ENCODE peak calls at places on chromosomes 13 and 19, in five cellular contexts. O is OCI-LY7, V is neural progenitor cell, L is neuronal stem cell, R is mammary epithelial cell. H is an unnamed sample.
A peak's percentile ranks its signal among the peaks of the same experiment; 100 is the strongest.

GRCh38 chr13:27792393-27793218 is at the start of gene GSX1:
- DNase-seq in O (no peak), L (peak; percentile 85), R (peak; percentile 79), V (peak; percentile 96), H (no peak)

GRCh38 chr19:7637374-7638256 is 705 bp downstream of the STXBP2 start:
- DNase-seq in L (no peak), O (peak; percentile 29), V (peak; percentile 36), R (peak; percentile 8), H (peak; percentile 41)

GRCh38 chr13:95536629-95537241 is 15.8 kb upstream of the CLDN10 start:
- DNase-seq in O (peak; percentile 27), L (no peak), R (peak; percentile 12), V (no peak), H (peak; percentile 46)

GRCh38 chr13:24683833-24684599 is 3.8 kb downstream of the ATP12A start:
- DNase-seq in O (peak; percentile 84), R (peak; percentile 30), L (peak; percentile 59), V (peak; percentile 88), H (peak; percentile 51)

GRCh38 chr19:10966809-10967208 is 6.0 kb downstream of the SMARCA4 start:
- DNase-seq in R (no peak), L (no peak), V (no peak), O (no peak), H (no peak)

GRCh38 chr19:17861542-17862402 is 2.1 kb downstream of the RPL18A start:
- DNase-seq in V (no peak), O (no peak), L (no peak), R (no peak), H (no peak)

GRCh38 chr19:13040916-13041292 is 45.6 kb downstream of the NFIX start:
- DNase-seq in O (no peak), L (no peak), V (no peak), R (no peak), H (no peak)

GRCh38 chr19:49916839-49917733 is 11.9 kb upstream of the ATF5 start:
- DNase-seq in O (no peak), L (no peak), V (peak; percentile 49), R (no peak), H (no peak)

GRCh38 chr13:26017932-26018690 is 33.7 kb downstream of the SHISA2 start:
- DNase-seq in L (no peak), R (no peak), V (no peak), O (no peak), H (no peak)

GRCh38 chr19:15305582-15306334 is 26.6 kb downstream of the BRD4 start:
- DNase-seq in L (no peak), O (no peak), V (no peak), R (no peak), H (no peak)

GRCh38 chr19:15300533-15301194 is 31.7 kb downstream of the BRD4 start:
- DNase-seq in R (no peak), L (no peak), O (peak; percentile 64), V (no peak), H (no peak)

GRCh38 chr19:15307169-15307568 is 25.2 kb downstream of the BRD4 start:
- DNase-seq in O (no peak), V (no peak), R (no peak), L (no peak), H (no peak)

GRCh38 chr19:15303105-15303780 is 29.1 kb downstream of the BRD4 start:
- DNase-seq in V (no peak), L (no peak), O (no peak), R (no peak), H (no peak)

DNA sequence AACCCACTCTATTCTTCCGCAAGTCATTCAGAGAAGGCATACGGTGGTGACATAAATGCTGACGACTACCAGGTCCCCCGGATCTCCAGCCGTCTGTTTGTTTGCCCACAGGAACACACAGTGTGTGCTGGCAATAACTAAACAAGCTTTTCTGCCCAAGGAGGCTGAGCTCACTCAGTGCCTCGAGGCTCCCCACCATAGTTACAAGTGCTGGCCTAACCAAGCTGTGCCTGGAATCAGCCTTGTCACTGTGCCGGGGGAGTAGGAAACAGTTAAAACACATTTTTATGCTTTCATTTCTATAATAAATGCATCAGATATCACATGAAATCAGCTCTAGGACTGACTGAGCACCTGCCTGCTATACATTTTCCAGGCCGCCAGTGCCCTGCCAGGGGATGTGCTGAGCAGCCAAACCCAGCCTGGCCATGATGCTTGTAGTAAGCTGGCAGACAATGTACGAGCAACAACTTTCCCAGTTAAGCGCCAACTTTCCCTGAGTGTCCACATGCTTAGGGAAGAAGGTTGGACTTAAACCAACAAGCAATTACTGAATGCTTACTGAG is 28.1 kb downstream of the BRD4 start:
- DNase-seq in V (no peak), O (no peak), L (no peak), R (no peak), H (no peak)
- H3K4me2 ChIP-seq in V (no peak overlapping the region), O (peak overlapping the region; percentile 43), L (no peak overlapping the region), R (no peak overlapping the region), H (no peak overlapping the region)

GRCh38 chr19:1749373-1750342 is 3.6 kb upstream of the ONECUT3 start:
- DNase-seq in L (no peak), R (no peak), V (peak; percentile 63), O (no peak), H (no peak)
- H3K4me2 ChIP-seq in L (no peak overlapping the region), R (peak overlapping the region; percentile 94), V (peak overlapping the region; percentile 68), O (no peak overlapping the region), H (peak overlapping the region; percentile 87)

GRCh38 chr13:22929391-22930126 is 251.2 kb upstream of the SGCG start:
- DNase-seq in O (no peak), R (no peak), V (no peak), L (no peak), H (no peak)

GRCh38 chr13:22931576-22931975 is 249.2 kb upstream of the SGCG start:
- DNase-seq in O (no peak), V (no peak), R (no peak), L (no peak), H (no peak)

GRCh38 chr13:22926176-22927007 is 254.4 kb upstream of the SGCG start:
- DNase-seq in O (no peak), V (peak; percentile 27), R (no peak), L (no peak), H (no peak)

GRCh38 chr13:22927008-22927393 is 253.8 kb upstream of the SGCG start:
- DNase-seq in V (no peak), R (no peak), O (no peak), L (no peak), H (no peak)
- H3K4me2 ChIP-seq in V (peak overlapping the region; percentile 27), R (no peak overlapping the region), O (no peak overlapping the region), L (no peak overlapping the region), H (no peak overlapping the region)

DNA sequence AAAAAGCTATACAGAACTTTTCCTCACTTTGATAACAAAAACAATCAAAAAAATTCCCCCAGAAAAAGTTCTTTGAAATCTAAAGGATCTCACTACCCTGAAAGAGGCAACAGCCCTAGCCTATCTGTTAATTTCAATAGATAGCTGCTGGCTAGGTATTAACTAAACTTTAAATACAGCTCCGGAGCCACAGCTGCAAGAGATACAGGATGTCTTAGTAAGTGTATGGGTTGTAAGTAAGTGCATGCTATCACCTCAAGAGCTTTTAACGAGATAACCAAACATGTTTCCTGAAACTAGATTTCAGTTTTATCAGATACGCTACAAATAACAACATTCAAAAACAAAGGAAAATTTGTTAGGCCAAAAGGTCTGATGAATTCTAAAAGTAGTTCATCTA is 148.4 kb downstream of the KLF12 start:
- DNase-seq in O (peak; percentile 63), R (no peak), V (no peak), L (no peak), H (no peak)
- H3K4me2 ChIP-seq in O (peak overlapping the region; percentile 46), R (no peak overlapping the region), V (no peak overlapping the region), L (no peak overlapping the region), H (no peak overlapping the region)

DNA sequence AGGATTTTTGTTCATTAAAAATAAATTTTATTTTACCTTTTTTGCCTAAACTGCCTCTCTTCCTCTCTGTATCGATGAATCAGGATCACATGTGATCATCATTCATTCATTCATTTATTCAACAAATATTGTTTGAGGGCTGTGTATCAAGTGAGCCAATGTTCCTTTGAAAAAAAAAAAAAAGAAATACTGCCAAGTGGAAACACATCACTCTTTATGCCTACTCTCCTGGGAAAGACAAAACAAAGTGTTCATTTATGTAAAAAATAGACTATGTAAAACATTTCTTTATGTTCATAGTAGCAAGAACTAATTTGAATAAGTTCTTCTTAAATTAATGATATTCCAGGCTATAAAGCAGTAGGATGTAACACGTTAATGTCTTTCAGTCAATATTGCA is 233.1 kb downstream of the POSTN start:
- DNase-seq in R (no peak), O (no peak), V (no peak), L (no peak), H (no peak)
- H3K4me2 ChIP-seq in R (no peak overlapping the region), O (no peak overlapping the region), V (no peak overlapping the region), L (no peak overlapping the region), H (no peak overlapping the region)

H was measured in PC-9.